ENCODE peak calls at places on chromosomes 5 and 9, in eight cellular contexts. D, A, K, N, O, Y, V and X are unnamed samples.

GRCh38 chr5:100840769-100841168 is 62.3 kb downstream of the ST8SIA4 start:
- DNase-seq in D (no peak), A (no peak), K (no peak), N (no peak), O (no peak), Y (no peak), V (no peak), X (no peak)

GRCh38 chr9:94441796-94442195 is 113.1 kb upstream of the PCAT7 start:
- DNase-seq in D (no peak), A (no peak), K (no peak), N (no peak), O (no peak), Y (no peak), V (no peak), X (no peak)

GRCh38 chr5:176740131-176740701 is 70.1 kb upstream of the UNC5A start:
- DNase-seq in D (no peak), A (no peak), K (no peak), N (no peak), O (no peak), Y (no peak), V (no peak), X (peak)

GRCh38 chr5:93596676-93597441 is 13.8 kb downstream of the NR2F1 start:
- DNase-seq in D (peak), A (peak), K (no peak), N (peak), O (peak), Y (peak), V (no peak), X (peak)

GRCh38 chr5:179281688-179282087 is 63.6 kb downstream of the ADAMTS2 start:
- DNase-seq in D (no peak), A (no peak), K (no peak), N (no peak), O (no peak), Y (no peak), V (no peak), X (no peak)

GRCh38 chr9:92948632-92949031 is 1.3 kb downstream of the FGD3 start:
- DNase-seq in D (no peak), A (no peak), K (no peak), N (no peak), O (no peak), Y (no peak), V (no peak), X (no peak)

GRCh38 chr5:33336911-33337620 is 103.7 kb upstream of the TARS1 start:
- DNase-seq in D (no peak), A (no peak), K (no peak), N (no peak), O (no peak), Y (no peak), V (no peak), X (no peak)

GRCh38 chr5:131285637-131286399 is 22.0 kb downstream of the CDC42SE2 start:
- DNase-seq in D (no peak), A (no peak), K (no peak), N (no peak), O (no peak), Y (no peak), V (no peak), X (no peak)

GRCh38 chr9:137318976-137319375 is 16.9 kb upstream of the NRARP start:
- DNase-seq in D (peak), A (peak), K (peak), N (no peak), O (no peak), Y (peak), V (no peak), X (peak)

GRCh38 chr5:147968855-147969254 is 62.5 kb upstream of the C5orf46 start:
- DNase-seq in D (no peak), A (no peak), K (no peak), N (no peak), O (no peak), Y (no peak), V (no peak), X (no peak)

GRCh38 chr9:81492710-81493447 is 196.5 kb downstream of the TLE1 start:
- DNase-seq in D (no peak), A (peak), K (no peak), N (no peak), O (peak), Y (no peak), V (no peak), X (no peak)

GRCh38 chr5:122639852-122640251 is 135.0 kb upstream of the SNX2 start:
- DNase-seq in D (no peak), A (no peak), K (no peak), N (no peak), O (no peak), Y (no peak), V (no peak), X (no peak)

GRCh38 chr9:125659954-125660353 is 47.1 kb downstream of the MAPKAP1 start:
- DNase-seq in D (no peak), A (no peak), K (no peak), N (no peak), O (no peak), Y (no peak), V (no peak), X (no peak)

GRCh38 chr9:137619240-137620090 is 660 bp downstream of the EHMT1 start:
- DNase-seq in D (peak), A (no peak), K (no peak), N (no peak), O (no peak), Y (peak), V (no peak), X (no peak)

GRCh38 chr5:79992891-79993290 is 1.8 kb upstream of the MTX3 start:
- DNase-seq in D (no peak), A (no peak), K (no peak), N (no peak), O (no peak), Y (no peak), V (no peak), X (no peak)

GRCh38 chr9:134317431-134318414 is 8.5 kb upstream of the RXRA start:
- DNase-seq in D (no peak), A (no peak), K (no peak), N (no peak), O (no peak), Y (no peak), V (no peak), X (no peak)

GRCh38 chr5:85109616-85110015 is 724.9 kb upstream of the EDIL3 start:
- DNase-seq in D (no peak), A (no peak), K (no peak), N (no peak), O (no peak), Y (no peak), V (no peak), X (no peak)

GRCh38 chr9:14722391-14723035 is at the start of gene CER1:
- DNase-seq in D (peak), A (no peak), K (peak), N (no peak), O (no peak), Y (no peak), V (no peak), X (no peak)

GRCh38 chr5:71974622-71975021 is 132.7 kb upstream of the MAP1B start:
- DNase-seq in D (no peak), A (peak), K (no peak), N (no peak), O (no peak), Y (no peak), V (no peak), X (no peak)

GRCh38 chr5:125357660-125358059 is 611.2 kb upstream of the ZNF608 start:
- DNase-seq in D (no peak), A (no peak), K (no peak), N (no peak), O (no peak), Y (no peak), V (no peak), X (no peak)

GRCh38 chr5:102628449-102629175 is 126.5 kb upstream of the PAM start:
- DNase-seq in D (no peak), A (no peak), K (no peak), N (peak), O (no peak), Y (no peak), V (no peak), X (no peak)

GRCh38 chr9:87622936-87623335 is 103.0 kb upstream of the CTSL start:
- DNase-seq in D (no peak), A (no peak), K (no peak), N (no peak), O (peak), Y (no peak), V (no peak), X (no peak)

DNA sequence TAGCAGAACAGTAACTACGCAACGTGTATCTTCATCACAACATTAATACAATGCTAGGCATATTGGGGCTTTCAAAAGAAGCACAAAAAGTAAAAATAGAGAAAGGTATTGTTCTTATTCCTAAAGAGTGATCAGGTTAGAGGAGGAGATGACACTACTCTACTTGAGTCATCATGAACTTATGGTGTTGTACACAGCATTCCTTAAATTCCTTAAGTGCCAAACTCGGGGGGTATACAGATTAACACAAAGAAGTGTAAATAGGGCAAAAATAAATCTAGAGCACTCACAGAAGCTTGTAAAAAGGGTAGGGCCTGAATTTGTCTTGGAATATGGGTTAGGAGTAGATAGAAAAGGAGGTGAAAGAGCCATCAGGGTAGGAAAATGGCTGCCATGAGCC is 308.0 kb upstream of the DAP start:
- DNase-seq in D (no peak), A (no peak), K (no peak), N (no peak), O (no peak), Y (no peak), V (no peak), X (no peak)
- TF ChIP-seq MAX in D (no peak), A (no peak), K (no peak), N (no peak), O (no peak), Y (no peak), V (no peak), X (no peak)

GRCh38 chr5:169751490-169751889 is 114.4 kb downstream of the DOCK2 start:
- DNase-seq in D (no peak), A (no peak), K (no peak), N (no peak), O (no peak), Y (no peak), V (no peak), X (no peak)
- TF ChIP-seq MAX in D (no peak), A (no peak), K (no peak), N (no peak), O (no peak), Y (no peak), V (no peak), X (no peak)

GRCh38 chr5:81838307-81838906 is 87.5 kb upstream of the SSBP2 start:
- DNase-seq in D (no peak), A (peak), K (no peak), N (peak), O (no peak), Y (peak), V (no peak), X (no peak)
- TF ChIP-seq MAX in D (no peak), A (no peak), K (no peak), N (no peak), O (no peak), Y (no peak), V (no peak), X (no peak)

DNA sequence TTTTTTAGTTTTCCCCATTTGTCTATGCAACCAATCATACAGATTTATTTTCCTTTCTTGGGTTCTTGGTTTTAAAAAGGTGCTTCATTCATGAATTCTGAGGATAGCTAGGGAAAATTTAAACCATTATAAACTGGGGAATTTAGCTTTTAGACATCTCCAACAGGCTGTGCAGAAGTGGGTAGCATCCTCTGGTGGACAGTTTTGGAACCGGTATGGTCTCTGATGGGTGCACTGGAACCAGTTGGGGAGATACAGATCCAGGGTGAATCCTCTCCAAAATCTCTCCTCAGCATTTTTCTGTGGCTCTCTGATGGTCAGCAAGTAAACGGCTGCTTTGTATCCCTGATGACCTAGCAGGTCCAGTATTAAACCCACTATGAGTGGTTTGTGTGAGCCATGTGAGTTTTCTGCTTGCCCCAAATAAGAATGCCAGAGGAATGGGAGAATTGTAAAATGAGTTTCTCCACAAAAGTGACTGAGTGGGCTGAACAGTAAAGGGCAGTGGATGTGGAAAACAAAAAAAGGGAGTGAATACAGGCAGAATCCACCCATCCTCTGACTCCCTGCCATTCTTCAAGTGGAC is 9.1 kb upstream of the DNAJC25 start:
- DNase-seq in D (peak), A (peak), K (no peak), N (peak), O (peak), Y (peak), V (no peak), X (peak)
- TF ChIP-seq MAX in D (no peak), A (no peak), K (no peak), N (no peak), O (no peak), Y (no peak), V (no peak), X (no peak)

GRCh38 chr9:129023908-129024233 is 4.3 kb downstream of the SH3GLB2 start:
- DNase-seq in D (no peak), A (no peak), K (no peak), N (no peak), O (no peak), Y (no peak), V (no peak), X (no peak)

GRCh38 chr9:129028192-129028966 is at the start of gene SH3GLB2:
- DNase-seq in D (peak), A (peak), K (peak), N (peak), O (peak), Y (peak), V (peak), X (peak)

GRCh38 chr9:129027224-129027684 is 877 bp downstream of the SH3GLB2 start:
- DNase-seq in D (no peak), A (no peak), K (no peak), N (no peak), O (no peak), Y (peak), V (no peak), X (peak)

GRCh38 chr9:129027685-129028191 is 393 bp downstream of the SH3GLB2 start:
- DNase-seq in D (no peak), A (peak), K (no peak), N (no peak), O (peak), Y (peak), V (no peak), X (no peak)

GRCh38 chr9:129026442-129027223 is 1.5 kb downstream of the SH3GLB2 start:
- DNase-seq in D (peak), A (no peak), K (no peak), N (no peak), O (peak), Y (peak), V (no peak), X (peak)
- TF ChIP-seq MAX in D (no peak), A (no peak), K (no peak), N (no peak), O (no peak), Y (no peak), V (no peak), X (no peak)

GRCh38 chr5:171640396-171640981 is 145.1 kb upstream of the SMIM23 start:
- DNase-seq in D (no peak), A (no peak), K (no peak), N (no peak), O (no peak), Y (no peak), V (no peak), X (no peak)

GRCh38 chr5:171641891-171642290 is 143.7 kb upstream of the SMIM23 start:
- DNase-seq in D (no peak), A (no peak), K (no peak), N (no peak), O (no peak), Y (no peak), V (no peak), X (no peak)

GRCh38 chr5:171639236-171639635 is 146.4 kb upstream of the SMIM23 start:
- DNase-seq in D (no peak), A (no peak), K (no peak), N (no peak), O (no peak), Y (no peak), V (no peak), X (no peak)

GRCh38 chr5:171637811-171638210 is 147.8 kb upstream of the SMIM23 start:
- DNase-seq in D (no peak), A (no peak), K (no peak), N (no peak), O (no peak), Y (no peak), V (no peak), X (no peak)

GRCh38 chr5:171639966-171640365 is 145.7 kb upstream of the SMIM23 start:
- DNase-seq in D (no peak), A (no peak), K (no peak), N (no peak), O (no peak), Y (no peak), V (no peak), X (no peak)
- TF ChIP-seq MAX in D (no peak), A (no peak), K (no peak), N (no peak), O (no peak), Y (no peak), V (no peak), X (no peak)

GRCh38 chr5:151718168-151718567 is 31.5 kb upstream of the SPARC start:
- DNase-seq in D (no peak), A (no peak), K (no peak), N (no peak), O (no peak), Y (no peak), V (no peak), X (no peak)

GRCh38 chr5:151720195-151720594 is 33.5 kb upstream of the SPARC start:
- DNase-seq in D (no peak), A (no peak), K (no peak), N (no peak), O (no peak), Y (no peak), V (no peak), X (no peak)

GRCh38 chr5:151719228-151719861 is 32.6 kb upstream of the SPARC start:
- DNase-seq in D (peak), A (peak), K (peak), N (no peak), O (peak), Y (peak), V (no peak), X (no peak)

GRCh38 chr5:151717390-151717789 is 30.7 kb upstream of the SPARC start:
- DNase-seq in D (no peak), A (no peak), K (no peak), N (no peak), O (no peak), Y (no peak), V (no peak), X (no peak)

GRCh38 chr5:151718653-151719052 is 31.9 kb upstream of the SPARC start:
- DNase-seq in D (no peak), A (no peak), K (no peak), N (no peak), O (no peak), Y (no peak), V (no peak), X (no peak)
- TF ChIP-seq MAX in D (no peak), A (no peak), K (no peak), N (no peak), O (no peak), Y (no peak), V (no peak), X (no peak)

DNA sequence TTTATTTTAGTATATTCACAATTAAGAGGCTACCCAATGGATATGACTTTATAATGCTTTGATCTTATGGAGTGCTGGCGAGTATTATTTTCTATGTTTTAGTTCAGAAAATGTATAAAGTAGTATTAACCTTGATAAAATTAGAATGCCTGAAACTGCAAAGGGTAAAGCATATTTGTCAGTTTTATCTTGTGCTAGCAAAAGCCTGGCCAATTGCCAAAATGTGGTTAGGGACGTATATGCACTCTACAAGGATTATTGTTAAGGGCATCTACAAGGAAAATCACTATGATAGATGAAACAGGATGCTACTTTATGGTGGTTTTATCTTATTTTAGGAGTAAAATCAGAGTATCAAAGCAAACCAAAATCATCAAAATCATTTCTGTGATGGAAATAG is 281.7 kb downstream of the CCDC171 start:
- DNase-seq in D (no peak), A (no peak), K (no peak), N (no peak), O (no peak), Y (no peak), V (no peak), X (no peak)
- TF ChIP-seq MAX in D (no peak), A (no peak), K (no peak), N (no peak), O (no peak), Y (no peak), V (no peak), X (no peak)